ENCODE peak calls at places on chromosomes 12 and 14, in five cellular contexts. R is HS-27A; K is kidney tubule cell; N is stimulated activated CD8-positive, alpha-beta memory T cell treated with anti-CD3 and anti-CD28 coated beads, Interleukin-15, amount 100 ng/mL, for 1 hour; X is activated CD4-positive, alpha-beta T cell treated with anti-CD3 and anti-CD28 coated beads, Interleukin-2, amount 50 U/mL, for 1 hour. C is an unnamed sample.
A peak's percentile ranks its signal among the peaks of the same experiment; 100 is the strongest.

GRCh38 chr12:53623526-53623925 is 2.7 kb downstream of the ATF7 start:
- DNase-seq in R (no peak), K (peak; percentile 43), N (no peak), X (no peak), C (no peak)

GRCh38 chr14:98959410-98959809 is 312.6 kb downstream of the BCL11B start:
- DNase-seq in R (no peak), K (no peak), N (no peak), X (no peak), C (no peak)

GRCh38 chr14:101102875-101103274 is 199.4 kb upstream of the RTL1 start:
- DNase-seq in R (no peak), K (peak; percentile 3), N (no peak), X (no peak), C (no peak)

GRCh38 chr12:19588944-19589343 is 149.7 kb downstream of the AEBP2 start:
- DNase-seq in R (no peak), K (no peak), N (no peak), X (no peak), C (no peak)

GRCh38 chr14:26526132-26526531 is 71.7 kb downstream of the NOVA1 start:
- DNase-seq in R (no peak), K (peak; percentile 38), N (no peak), X (no peak), C (no peak)

GRCh38 chr14:35470775-35471174 is 63.2 kb upstream of the INSM2 start:
- DNase-seq in R (no peak), K (peak; percentile 31), N (no peak), X (no peak), C (no peak)

GRCh38 chr14:54577494-54577893 is 10.6 kb downstream of the SAMD4A start:
- DNase-seq in R (no peak), K (no peak), N (no peak), X (no peak), C (no peak)

GRCh38 chr14:24913746-24914145 is 136.2 kb downstream of the STXBP6 start:
- DNase-seq in R (no peak), K (peak; percentile 17), N (no peak), X (no peak), C (no peak)

GRCh38 chr12:96303656-96304055 is 96.6 kb downstream of the CDK17 start:
- DNase-seq in R (no peak), K (no peak), N (no peak), X (no peak), C (no peak)

GRCh38 chr12:116502989-116503496 is 56.1 kb upstream of the MAP1LC3B2 start:
- DNase-seq in R (no peak), K (peak; percentile 18), N (no peak), X (no peak), C (no peak)

GRCh38 chr12:107405436-107405835 is 280.2 kb upstream of the PWP1 start:
- DNase-seq in R (no peak), K (no peak), N (no peak), X (no peak), C (no peak)

GRCh38 chr12:18696971-18697602 is 40.7 kb downstream of the PLCZ1 start:
- DNase-seq in R (peak; percentile 52), K (peak; percentile 56), N (no peak), X (no peak), C (no peak)

GRCh38 chr14:86321151-86321550 is 791.2 kb downstream of the FLRT2 start:
- DNase-seq in R (no peak), K (peak; percentile 7), N (no peak), X (no peak), C (no peak)

GRCh38 chr12:20409639-20410038 is 41.3 kb downstream of the PDE3A start:
- DNase-seq in R (no peak), K (peak; percentile 3), N (no peak), X (no peak), C (no peak)

GRCh38 chr12:124028560-124028935 is 55.5 kb downstream of the ZNF664 start:
- DNase-seq in R (no peak), K (no peak), N (no peak), X (no peak), C (no peak)

GRCh38 chr14:23413681-23414080 is 5.6 kb upstream of the MYH6 start:
- DNase-seq in R (no peak), K (no peak), N (no peak), X (no peak), C (no peak)

GRCh38 chr14:83085725-83086124 is 1552.1 kb upstream of the SEL1L start:
- DNase-seq in R (no peak), K (peak; percentile 5), N (no peak), X (no peak), C (no peak)

GRCh38 chr12:112985655-112986290 is 7.5 kb downstream of the OAS2 start:
- DNase-seq in R (no peak), K (no peak), N (no peak), X (no peak), C (no peak)

GRCh38 chr12:13247596-13247995 is 51.1 kb downstream of the EMP1 start:
- DNase-seq in R (no peak), K (no peak), N (no peak), X (no peak), C (no peak)

GRCh38 chr14:104601786-104602185 is 2.8 kb downstream of the TMEM179 start:
- DNase-seq in R (no peak), K (no peak), N (no peak), X (no peak), C (no peak)

GRCh38 chr12:110698171-110698902 is 9.4 kb upstream of the HVCN1 start:
- DNase-seq in R (peak; percentile 8), K (peak; percentile 85), N (peak; percentile 37), X (peak; percentile 72), C (peak; percentile 69)

GRCh38 chr12:117009759-117010158 is 89.5 kb downstream of the TESC start:
- DNase-seq in R (no peak), K (no peak), N (no peak), X (no peak), C (no peak)

GRCh38 chr14:99668998-99669314 is 15.1 kb upstream of the CYP46A1 start:
- DNase-seq in R (no peak), K (no peak), N (no peak), X (no peak), C (no peak)

GRCh38 chr12:92784795-92785562 is 82.2 kb downstream of the PLEKHG7 start:
- DNase-seq in R (peak; percentile 42), K (peak; percentile 79), N (no peak), X (no peak), C (peak; percentile 66)

GRCh38 chr12:129971721-129972120 is 67.9 kb upstream of the TMEM132D start:
- DNase-seq in R (no peak), K (no peak), N (no peak), X (no peak), C (no peak)

GRCh38 chr14:71492346-71492745 is 439.9 kb upstream of the RGS6 start:
- DNase-seq in R (no peak), K (no peak), N (no peak), X (no peak), C (no peak)

GRCh38 chr12:2353691-2354090 is 300.9 kb downstream of the CACNA1C start:
- DNase-seq in R (no peak), K (no peak), N (no peak), X (no peak), C (no peak)

GRCh38 chr14:87149583-87150354 is 843.2 kb downstream of the GALC start:
- DNase-seq in R (no peak), K (no peak), N (no peak), X (no peak), C (no peak)

GRCh38 chr14:56002876-56003625 is 115.2 kb upstream of the PELI2 start:
- DNase-seq in R (no peak), K (no peak), N (no peak), X (peak; percentile 14), C (no peak)

GRCh38 chr14:29271669-29272068 is 505.1 kb downstream of the FOXG1 start:
- DNase-seq in R (no peak), K (no peak), N (no peak), X (no peak), C (no peak)

GRCh38 chr12:12392428-12392827 is 35.5 kb downstream of the BORCS5 start:
- DNase-seq in R (no peak), K (no peak), N (no peak), X (no peak), C (no peak)

GRCh38 chr14:100677152-100677924 is 49.4 kb upstream of the DLK1 start:
- DNase-seq in R (no peak), K (no peak), N (no peak), X (no peak), C (no peak)

C was measured in memory B cell.